ENCODE peak calls at places on chromosomes 1 and 21, in four cellular contexts. K is iPS-NIHi11; T is naive thymus-derived CD4-positive, alpha-beta T cell; D is mesothelial cell of epicardium. M is an unnamed sample.

GRCh38 chr21:29610960-29611359 is 312.2 kb downstream of the BACH1 start:
- DNase-seq in D (no peak), T (no peak), K (no peak), M (no peak)

GRCh38 chr1:9717193-9718005 is 65.9 kb downstream of the PIK3CD start:
- DNase-seq in K (peak), T (peak), D (no peak), M (peak)

GRCh38 chr1:206794294-206794908 is 22.1 kb upstream of the IL10 start:
- DNase-seq in D (no peak), T (no peak), K (no peak), M (no peak)

GRCh38 chr21:32457360-32457840 is 44.9 kb downstream of the EVA1C start:
- DNase-seq in K (no peak), D (no peak), T (no peak), M (no peak)

GRCh38 chr1:61741682-61742619 is at the start of gene PATJ:
- DNase-seq in T (peak), D (peak), K (peak), M (peak)

GRCh38 chr1:226444901-226445300 is 37.0 kb upstream of the PARP1 start:
- DNase-seq in K (no peak), T (peak), D (no peak), M (no peak)

GRCh38 chr1:160907976-160908375 is 23.0 kb upstream of the ITLN1 start:
- DNase-seq in K (no peak), D (no peak), T (no peak), M (no peak)

GRCh38 chr21:31802331-31802730 is 70.4 kb upstream of the SCAF4 start:
- DNase-seq in K (peak), D (no peak), T (no peak), M (no peak)

GRCh38 chr1:113811353-113811887 is 856 bp downstream of the RSBN1 start:
- DNase-seq in K (peak), D (peak), T (peak), M (peak)

GRCh38 chr1:67489643-67490042 is 59.4 kb upstream of the SERBP1 start:
- DNase-seq in D (no peak), K (peak), T (no peak), M (peak)

GRCh38 chr1:235410467-235410866 is 43.2 kb downstream of the TBCE start:
- DNase-seq in T (no peak), K (no peak), D (no peak), M (no peak)

GRCh38 chr1:22557341-22557950 is 5.8 kb upstream of the EPHA8 start:
- DNase-seq in T (no peak), D (no peak), K (no peak), M (no peak)

GRCh38 chr1:202081992-202082391 is 40.7 kb upstream of the GPR37L1 start:
- DNase-seq in T (no peak), K (no peak), D (peak), M (peak)

GRCh38 chr1:47487826-47488450 is 50.1 kb downstream of the FOXD2 start:
- DNase-seq in K (no peak), T (no peak), D (no peak), M (no peak)

GRCh38 chr1:172466795-172467407 is 23.0 kb upstream of the PIGC start:
- DNase-seq in K (no peak), D (no peak), T (no peak), M (no peak)

GRCh38 chr1:161487483-161487827 is 17.8 kb upstream of the FCGR2A start:
- DNase-seq in K (no peak), T (no peak), D (no peak), M (no peak)

GRCh38 chr1:94971491-94971924 is 44.6 kb upstream of the CNN3 start:
- DNase-seq in D (no peak), T (no peak), K (no peak), M (no peak)

GRCh38 chr1:54323324-54323739 is 82.9 kb downstream of the SSBP3 start:
- DNase-seq in T (no peak), D (no peak), K (peak), M (no peak)

GRCh38 chr1:244461254-244462071 is at the start of gene CATSPERE:
- DNase-seq in T (peak), D (peak), K (peak), M (peak)